ENCODE peak calls at places on chromosomes 16 and 17, in nine cellular contexts. A is esophagus squamous epithelium, F is Peyer's patch, Q is ovary, O is upper lobe of right lung, J is endodermal cell, R is left ventricle myocardium inferior, H is cardiac muscle cell, E is tibial nerve. U is an unnamed sample.

GRCh38 chr16:22035094-22035675 is 27.3 kb downstream of the MOSMO start:
- DNase-seq in O (no peak), J (peak; percentile 46), Q (no peak), E (no peak), R (no peak), H (peak; percentile 38), F (no peak), A (no peak), U (no peak)

GRCh38 chr16:49352923-49353322 is 20.7 kb upstream of the C16orf78 start:
- DNase-seq in E (no peak), R (no peak), F (no peak), A (no peak), J (peak; percentile 78), H (peak; percentile 57), Q (no peak), O (no peak), U (no peak)

GRCh38 chr17:78610951-78611511 is 33.8 kb upstream of the DNAH17 start:
- DNase-seq in A (no peak), O (no peak), R (no peak), E (no peak), H (no peak), F (no peak), J (peak; percentile 75), Q (no peak), U (no peak)

GRCh38 chr17:8041249-8041928 is 2.5 kb downstream of the ALOX15B start:
- DNase-seq in F (peak; percentile 66), E (peak; percentile 57), A (no peak), J (peak; percentile 84), O (no peak), H (peak; percentile 62), R (no peak), Q (no peak), U (no peak)

GRCh38 chr16:19344224-19344801 is 58.8 kb downstream of the CLEC19A start:
- DNase-seq in Q (no peak), O (no peak), A (no peak), J (no peak), H (no peak), F (no peak), R (no peak), E (no peak), U (no peak)

GRCh38 chr16:66616592-66616991 is 12.1 kb downstream of the CMTM3 start:
- DNase-seq in J (peak; percentile 78), E (no peak), F (no peak), A (no peak), Q (no peak), O (no peak), H (no peak), R (no peak), U (no peak)

GRCh38 chr17:57925361-57925990 is 29.7 kb downstream of the CUEDC1 start:
- DNase-seq in F (no peak), H (no peak), E (no peak), A (no peak), J (peak; percentile 71), R (no peak), O (no peak), Q (no peak), U (no peak)

GRCh38 chr17:57440522-57441269 is 184.4 kb downstream of the MSI2 start:
- DNase-seq in H (peak; percentile 93), R (peak; percentile 73), E (peak; percentile 63), A (no peak), O (no peak), J (peak; percentile 95), Q (peak; percentile 80), F (peak; percentile 66), U (peak; percentile 38)

GRCh38 chr17:56690441-56691291 is 97.2 kb downstream of the NOG start:
- DNase-seq in H (no peak), F (no peak), A (no peak), E (no peak), R (no peak), Q (no peak), J (no peak), O (no peak), U (no peak)

GRCh38 chr16:67942200-67942509 is 1.8 kb downstream of the LCAT start:
- DNase-seq in E (no peak), A (no peak), H (peak; percentile 68), Q (no peak), J (peak; percentile 90), R (no peak), F (peak; percentile 66), O (no peak), U (no peak)

GRCh38 chr17:32142857-32143524 is 689 bp downstream of the RHOT1 start:
- DNase-seq in E (peak; percentile 40), R (peak; percentile 64), O (peak; percentile 94), Q (peak; percentile 55), J (peak; percentile 96), F (peak; percentile 75), H (peak; percentile 82), A (no peak), U (peak; percentile 82)

GRCh38 chr17:57927048-57927723 is 28.0 kb downstream of the CUEDC1 start:
- DNase-seq in O (no peak), H (no peak), Q (no peak), A (no peak), J (peak; percentile 89), R (peak; percentile 47), E (no peak), F (no peak), U (no peak)

GRCh38 chr16:12452549-12452948 is 351.1 kb downstream of the CPPED1 start:
- DNase-seq in E (no peak), A (no peak), Q (no peak), F (peak; percentile 11), H (no peak), R (no peak), O (no peak), J (no peak), U (no peak)

GRCh38 chr17:27807567-27808470 is 7.5 kb upstream of the NOS2 start:
- DNase-seq in E (no peak), Q (no peak), F (peak; percentile 86), J (peak; percentile 52), A (no peak), H (peak; percentile 22), R (no peak), O (no peak), U (no peak)

GRCh38 chr16:51268237-51268636 is 117.2 kb upstream of the SALL1 start:
- DNase-seq in H (no peak), E (peak; percentile 9), Q (no peak), R (no peak), O (no peak), J (peak; percentile 17), F (no peak), A (no peak), U (no peak)

GRCh38 chr17:63436523-63437110 is 9.5 kb downstream of the CYB561 start:
- DNase-seq in E (no peak), H (no peak), Q (no peak), F (no peak), A (no peak), R (no peak), O (no peak), J (peak; percentile 83), U (peak; percentile 73)

GRCh38 chr17:79914813-79915740 is 75.8 kb upstream of the CBX4 start:
- DNase-seq in E (no peak), F (no peak), Q (no peak), R (no peak), A (no peak), J (no peak), O (no peak), H (no peak), U (no peak)

GRCh38 chr17:79911430-79912399 is 72.5 kb upstream of the CBX4 start:
- DNase-seq in H (no peak), R (no peak), F (no peak), E (no peak), A (no peak), O (no peak), Q (no peak), J (peak; percentile 44), U (peak; percentile 26)

GRCh38 chr17:79913896-79914812 is 74.9 kb upstream of the CBX4 start:
- DNase-seq in F (no peak), E (no peak), R (no peak), O (no peak), Q (no peak), A (no peak), J (no peak), H (no peak), U (no peak)

GRCh38 chr17:79912552-79913330 is 73.5 kb upstream of the CBX4 start:
- DNase-seq in O (no peak), J (no peak), F (no peak), E (no peak), H (no peak), Q (no peak), R (no peak), A (no peak), U (peak; percentile 53)

GRCh38 chr17:79913451-79913850 is 74.2 kb upstream of the CBX4 start:
- DNase-seq in A (no peak), J (no peak), O (no peak), Q (no peak), F (no peak), R (no peak), H (no peak), E (no peak), U (no peak)
- H3K27me3 ChIP-seq in A (no peaks in the 10 kb centered on the region), J (no peaks in the 10 kb centered on the region), O (no peaks in the 10 kb centered on the region), Q (no peaks in the 10 kb centered on the region), F (no peaks in the 10 kb centered on the region), R (peaks cover 46% of the 10 kb centered on the region), H (no peaks in the 10 kb centered on the region), E (peaks cover 12% of the 10 kb centered on the region), U (no peaks in the 10 kb centered on the region)

DNA sequence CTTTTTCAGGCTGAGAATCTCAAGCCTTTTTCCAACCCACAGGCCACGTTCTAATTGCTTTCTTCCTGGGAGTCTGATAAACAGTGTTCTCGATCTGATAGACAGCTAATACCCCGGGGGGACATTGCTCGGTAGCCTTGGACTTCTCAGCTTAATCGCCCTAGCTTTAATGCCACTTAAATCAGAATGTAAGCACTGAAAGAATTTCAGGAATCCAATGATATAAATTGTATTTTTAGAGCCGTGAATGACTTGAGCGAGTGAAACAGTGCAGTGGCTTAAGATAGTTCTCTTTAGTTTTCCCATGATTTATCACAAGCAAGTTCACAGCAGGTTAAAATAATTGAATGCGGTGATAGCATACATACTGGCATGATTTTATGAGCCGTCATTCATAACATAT is 116.2 kb upstream of the MYOCD start:
- DNase-seq in O (no peak), E (no peak), J (peak; percentile 63), R (no peak), A (no peak), F (no peak), H (peak; percentile 47), Q (no peak), U (no peak)
- H3K4me3 ChIP-seq in O (no peak overlapping the region), E (no peak overlapping the region), J (no peak overlapping the region), R (peak overlapping the region; percentile 45), A (peak overlapping the region; percentile 3), F (no peak overlapping the region), H (no peak overlapping the region), Q (no peak overlapping the region), U (no peak overlapping the region)

DNA sequence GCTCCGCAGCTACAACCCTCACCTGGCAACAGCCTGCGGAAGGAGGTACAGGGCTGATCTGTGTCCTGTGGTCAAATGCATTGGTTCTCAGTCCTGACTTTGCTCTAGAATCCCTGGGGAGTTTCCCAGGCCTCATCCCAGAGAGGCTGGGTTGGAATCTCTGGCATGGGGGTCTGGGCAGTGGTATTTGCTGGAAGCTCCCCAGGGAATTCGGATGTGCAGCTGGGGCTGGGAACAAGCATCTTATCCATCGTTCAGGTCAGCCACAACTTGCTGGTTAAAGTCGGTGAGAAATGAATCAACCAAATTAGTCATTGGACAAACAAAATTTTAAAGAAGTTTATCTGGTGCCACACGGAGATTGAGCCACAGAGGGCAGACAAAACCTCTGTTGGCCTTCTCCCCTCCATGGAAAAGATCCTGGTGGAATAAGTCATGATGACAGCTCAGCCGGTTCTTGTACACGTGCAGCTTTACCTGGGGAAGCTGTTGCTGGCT is 231.2 kb downstream of the FOXL1 start:
- DNase-seq in O (no peak), R (no peak), E (no peak), J (peak; percentile 62), F (no peak), A (no peak), H (no peak), Q (no peak), U (no peak)
- H3K27me3 ChIP-seq in O (peaks cover 61% of the 10 kb centered on the region), R (peaks cover 43% of the 10 kb centered on the region), E (peaks cover 34% of the 10 kb centered on the region), J (no peaks in the 10 kb centered on the region), F (no peaks in the 10 kb centered on the region), A (no peaks in the 10 kb centered on the region), H (no peaks in the 10 kb centered on the region), Q (no peaks in the 10 kb centered on the region), U (peaks cover 37% of the 10 kb centered on the region)

GRCh38 chr17:978110-979093 is 1.2 kb downstream of the NXN start:
- DNase-seq in A (no peak), J (peak; percentile 84), E (no peak), Q (peak; percentile 54), O (peak; percentile 77), F (no peak), H (peak; percentile 57), R (peak; percentile 55), U (peak; percentile 51)
- H3K4me3 ChIP-seq in A (peak overlapping the region; percentile 94), J (peak overlapping the region; percentile 96), E (peak overlapping the region; percentile 40), Q (peak overlapping the region; percentile 79), O (peak overlapping the region; percentile 73), F (peak overlapping the region; percentile 82), H (peak overlapping the region; percentile 93), R (peak overlapping the region; percentile 91), U (peak overlapping the region; percentile 73)

U was measured in pancreas.